ENCODE peak calls at places on chromosomes 6 and 20, in four cellular contexts. One of them, this sample, is unnamed.

GRCh38 chr20:44703956-44704488 is 11.1 kb upstream of the CCN5 start:
- ATAC-seq in A549: no peak
- ATAC-seq in activated CD8-positive, alpha-beta memory T cell treated with anti-CD3 and anti-CD28 coated beads, Interleukin-2, amount 10 ng/mL, durations not matched to agents 7 days and 5 days: no peak
- ATAC-seq in SK-N-SH treated with all-trans-retinoic acid at 6 μM for 48 hours: no peak
- ATAC-seq in this sample: no peak

GRCh38 chr6:157464653-157465535 is 83.9 kb downstream of the ZDHHC14 start:
- ATAC-seq in A549: no peak
- ATAC-seq in activated CD8-positive, alpha-beta memory T cell treated with anti-CD3 and anti-CD28 coated beads, Interleukin-2, amount 10 ng/mL, durations not matched to agents 7 days and 5 days: peak; percentile 72
- ATAC-seq in SK-N-SH treated with all-trans-retinoic acid at 6 μM for 48 hours: no peak
- ATAC-seq in this sample: peak; percentile 75

GRCh38 chr20:24337074-24337473 is 132.4 kb upstream of the SYNDIG1 start:
- ATAC-seq in A549: no peak
- ATAC-seq in activated CD8-positive, alpha-beta memory T cell treated with anti-CD3 and anti-CD28 coated beads, Interleukin-2, amount 10 ng/mL, durations not matched to agents 7 days and 5 days: peak; percentile 58
- ATAC-seq in SK-N-SH treated with all-trans-retinoic acid at 6 μM for 48 hours: no peak
- ATAC-seq in this sample: no peak

GRCh38 chr20:37902504-37903313 is at the start of gene VSTM2L:
- ATAC-seq in A549: peak; percentile 55
- ATAC-seq in activated CD8-positive, alpha-beta memory T cell treated with anti-CD3 and anti-CD28 coated beads, Interleukin-2, amount 10 ng/mL, durations not matched to agents 7 days and 5 days: peak; percentile 35
- ATAC-seq in SK-N-SH treated with all-trans-retinoic acid at 6 μM for 48 hours: peak; percentile 30
- ATAC-seq in this sample: no peak

GRCh38 chr6:52548353-52548713 is 28.5 kb downstream of the TRAM2 start:
- ATAC-seq in A549: no peak
- ATAC-seq in activated CD8-positive, alpha-beta memory T cell treated with anti-CD3 and anti-CD28 coated beads, Interleukin-2, amount 10 ng/mL, durations not matched to agents 7 days and 5 days: no peak
- ATAC-seq in SK-N-SH treated with all-trans-retinoic acid at 6 μM for 48 hours: no peak
- ATAC-seq in this sample: no peak

GRCh38 chr20:57177636-57178280 is 88.7 kb downstream of the BMP7 start:
- ATAC-seq in A549: no peak
- ATAC-seq in activated CD8-positive, alpha-beta memory T cell treated with anti-CD3 and anti-CD28 coated beads, Interleukin-2, amount 10 ng/mL, durations not matched to agents 7 days and 5 days: no peak
- ATAC-seq in SK-N-SH treated with all-trans-retinoic acid at 6 μM for 48 hours: no peak
- ATAC-seq in this sample: no peak

GRCh38 chr6:108665495-108666196 is 104.9 kb downstream of the FOXO3 start:
- ATAC-seq in A549: no peak
- ATAC-seq in activated CD8-positive, alpha-beta memory T cell treated with anti-CD3 and anti-CD28 coated beads, Interleukin-2, amount 10 ng/mL, durations not matched to agents 7 days and 5 days: peak; percentile 27
- ATAC-seq in SK-N-SH treated with all-trans-retinoic acid at 6 μM for 48 hours: no peak
- ATAC-seq in this sample: peak; percentile 80

GRCh38 chr20:5776074-5776473 is 25.9 kb downstream of the SHLD1 start:
- ATAC-seq in A549: no peak
- ATAC-seq in activated CD8-positive, alpha-beta memory T cell treated with anti-CD3 and anti-CD28 coated beads, Interleukin-2, amount 10 ng/mL, durations not matched to agents 7 days and 5 days: no peak
- ATAC-seq in SK-N-SH treated with all-trans-retinoic acid at 6 μM for 48 hours: no peak
- ATAC-seq in this sample: no peak

GRCh38 chr6:16922282-16922681 is 161.0 kb upstream of the ATXN1 start:
- ATAC-seq in A549: no peak
- ATAC-seq in activated CD8-positive, alpha-beta memory T cell treated with anti-CD3 and anti-CD28 coated beads, Interleukin-2, amount 10 ng/mL, durations not matched to agents 7 days and 5 days: no peak
- ATAC-seq in SK-N-SH treated with all-trans-retinoic acid at 6 μM for 48 hours: no peak
- ATAC-seq in this sample: no peak

GRCh38 chr20:5172903-5173463 is 46.2 kb downstream of the CDS2 start:
- ATAC-seq in A549: no peak
- ATAC-seq in activated CD8-positive, alpha-beta memory T cell treated with anti-CD3 and anti-CD28 coated beads, Interleukin-2, amount 10 ng/mL, durations not matched to agents 7 days and 5 days: no peak
- ATAC-seq in SK-N-SH treated with all-trans-retinoic acid at 6 μM for 48 hours: no peak
- ATAC-seq in this sample: no peak

GRCh38 chr20:49635171-49635570 is 67.2 kb upstream of the PTGIS start:
- ATAC-seq in A549: no peak
- ATAC-seq in activated CD8-positive, alpha-beta memory T cell treated with anti-CD3 and anti-CD28 coated beads, Interleukin-2, amount 10 ng/mL, durations not matched to agents 7 days and 5 days: no peak
- ATAC-seq in SK-N-SH treated with all-trans-retinoic acid at 6 μM for 48 hours: peak; percentile 45
- ATAC-seq in this sample: no peak

GRCh38 chr6:136889271-136890193 is 32.6 kb upstream of the SLC35D3 start:
- ATAC-seq in A549: peak; percentile 49
- ATAC-seq in activated CD8-positive, alpha-beta memory T cell treated with anti-CD3 and anti-CD28 coated beads, Interleukin-2, amount 10 ng/mL, durations not matched to agents 7 days and 5 days: no peak
- ATAC-seq in SK-N-SH treated with all-trans-retinoic acid at 6 μM for 48 hours: peak; percentile 45
- ATAC-seq in this sample: no peak

GRCh38 chr20:51311636-51312479 is 230.7 kb downstream of the NFATC2 start:
- ATAC-seq in A549: no peak
- ATAC-seq in activated CD8-positive, alpha-beta memory T cell treated with anti-CD3 and anti-CD28 coated beads, Interleukin-2, amount 10 ng/mL, durations not matched to agents 7 days and 5 days: no peak
- ATAC-seq in SK-N-SH treated with all-trans-retinoic acid at 6 μM for 48 hours: no peak
- ATAC-seq in this sample: no peak

GRCh38 chr20:58691773-58692578 is 624 bp upstream of the NPEPL1 start:
- ATAC-seq in A549: no peak
- ATAC-seq in activated CD8-positive, alpha-beta memory T cell treated with anti-CD3 and anti-CD28 coated beads, Interleukin-2, amount 10 ng/mL, durations not matched to agents 7 days and 5 days: no peak
- ATAC-seq in SK-N-SH treated with all-trans-retinoic acid at 6 μM for 48 hours: no peak
- ATAC-seq in this sample: peak; percentile 0

GRCh38 chr6:36940027-36940426 is 14.5 kb upstream of the PI16 start:
- ATAC-seq in A549: no peak
- ATAC-seq in activated CD8-positive, alpha-beta memory T cell treated with anti-CD3 and anti-CD28 coated beads, Interleukin-2, amount 10 ng/mL, durations not matched to agents 7 days and 5 days: no peak
- ATAC-seq in SK-N-SH treated with all-trans-retinoic acid at 6 μM for 48 hours: no peak
- ATAC-seq in this sample: no peak

GRCh38 chr6:139135578-139136545 is 982 bp downstream of the HECA start:
- ATAC-seq in A549: peak; percentile 69
- ATAC-seq in activated CD8-positive, alpha-beta memory T cell treated with anti-CD3 and anti-CD28 coated beads, Interleukin-2, amount 10 ng/mL, durations not matched to agents 7 days and 5 days: peak; percentile 56
- ATAC-seq in SK-N-SH treated with all-trans-retinoic acid at 6 μM for 48 hours: peak; percentile 38
- ATAC-seq in this sample: peak; percentile 38

GRCh38 chr20:840858-841567 is 7.5 kb downstream of the FAM110A start:
- ATAC-seq in A549: peak; percentile 17
- ATAC-seq in activated CD8-positive, alpha-beta memory T cell treated with anti-CD3 and anti-CD28 coated beads, Interleukin-2, amount 10 ng/mL, durations not matched to agents 7 days and 5 days: no peak
- ATAC-seq in SK-N-SH treated with all-trans-retinoic acid at 6 μM for 48 hours: no peak
- ATAC-seq in this sample: no peak

GRCh38 chr6:163943647-163944395 is 529.3 kb downstream of the QKI start:
- ATAC-seq in A549: no peak
- ATAC-seq in activated CD8-positive, alpha-beta memory T cell treated with anti-CD3 and anti-CD28 coated beads, Interleukin-2, amount 10 ng/mL, durations not matched to agents 7 days and 5 days: no peak
- ATAC-seq in SK-N-SH treated with all-trans-retinoic acid at 6 μM for 48 hours: no peak
- ATAC-seq in this sample: no peak

GRCh38 chr6:125107048-125107447 is 46.5 kb upstream of the TPD52L1 start:
- ATAC-seq in A549: no peak
- ATAC-seq in activated CD8-positive, alpha-beta memory T cell treated with anti-CD3 and anti-CD28 coated beads, Interleukin-2, amount 10 ng/mL, durations not matched to agents 7 days and 5 days: no peak
- ATAC-seq in SK-N-SH treated with all-trans-retinoic acid at 6 μM for 48 hours: no peak
- ATAC-seq in this sample: no peak

GRCh38 chr20:18380908-18381529 is 85.8 kb downstream of the DZANK1 start:
- ATAC-seq in A549: peak; percentile 64
- ATAC-seq in activated CD8-positive, alpha-beta memory T cell treated with anti-CD3 and anti-CD28 coated beads, Interleukin-2, amount 10 ng/mL, durations not matched to agents 7 days and 5 days: no peak
- ATAC-seq in SK-N-SH treated with all-trans-retinoic acid at 6 μM for 48 hours: no peak
- ATAC-seq in this sample: no peak

This sample was measured in activated T-helper 17 cell treated with anti-CD3 and anti-CD28 coated beads, Interleukin-2, amount 50 U/mL, for 72 hours.